ENCODE peak calls at places on chromosomes 2 and 18, in ten cellular contexts. A is testis; S is CD8-positive, alpha-beta T cell; J is mesothelial cell of epicardium; K is GM06990; P is tibial artery; O is spleen; V is HFFc6; M is RWPE1; D is lower leg skin. N is an unnamed sample.

GRCh38 chr2:25960920-25961319 is 21.4 kb downstream of the KIF3C start:
- DNase-seq in S (no peak), J (no peak), M (peak; percentile 34), O (no peak), V (peak; percentile 29), P (no peak), D (no peak), K (no peak), A (no peak), N (no peak)

GRCh38 chr2:98669675-98670074 is 61.3 kb downstream of the MGAT4A start:
- DNase-seq in P (no peak), K (no peak), O (no peak), V (no peak), J (no peak), D (no peak), A (no peak), M (no peak), S (no peak), N (no peak)

GRCh38 chr2:128644745-128645256 is 326.1 kb upstream of the HS6ST1 start:
- DNase-seq in A (peak; percentile 5), J (no peak), D (peak; percentile 42), M (no peak), K (no peak), O (peak; percentile 34), P (peak; percentile 21), V (no peak), S (peak; percentile 21), N (no peak)

GRCh38 chr18:56382541-56382940 is 255.9 kb downstream of the TXNL1 start:
- DNase-seq in S (no peak), K (no peak), O (no peak), V (no peak), A (peak; percentile 75), M (no peak), J (no peak), D (no peak), P (no peak), N (no peak)

GRCh38 chr18:31436825-31437224 is 10.7 kb upstream of the DSG3 start:
- DNase-seq in O (no peak), J (no peak), D (no peak), M (no peak), V (no peak), K (no peak), S (no peak), P (no peak), A (no peak), N (no peak)

GRCh38 chr18:36572135-36572856 is 256.5 kb downstream of the TPGS2 start:
- DNase-seq in D (no peak), P (no peak), J (no peak), M (peak; percentile 30), A (peak; percentile 72), V (peak; percentile 43), S (no peak), K (no peak), O (no peak), N (peak; percentile 49)

GRCh38 chr2:170425291-170425751 is 247.4 kb downstream of the MYO3B start:
- DNase-seq in S (no peak), J (no peak), O (no peak), M (peak; percentile 13), A (no peak), K (no peak), D (no peak), P (no peak), V (peak; percentile 0), N (no peak)

GRCh38 chr2:23230885-23231284 is 154.1 kb upstream of the KLHL29 start:
- DNase-seq in A (no peak), K (no peak), V (no peak), O (no peak), S (no peak), D (peak; percentile 29), M (no peak), J (no peak), P (no peak), N (no peak)

GRCh38 chr2:3780477-3781402 is 77.4 kb downstream of the DCDC2C start:
- DNase-seq in J (no peak), D (peak; percentile 81), K (peak; percentile 16), A (peak; percentile 77), P (no peak), S (peak; percentile 55), M (peak; percentile 24), O (peak; percentile 85), V (no peak), N (peak; percentile 55)

DNA sequence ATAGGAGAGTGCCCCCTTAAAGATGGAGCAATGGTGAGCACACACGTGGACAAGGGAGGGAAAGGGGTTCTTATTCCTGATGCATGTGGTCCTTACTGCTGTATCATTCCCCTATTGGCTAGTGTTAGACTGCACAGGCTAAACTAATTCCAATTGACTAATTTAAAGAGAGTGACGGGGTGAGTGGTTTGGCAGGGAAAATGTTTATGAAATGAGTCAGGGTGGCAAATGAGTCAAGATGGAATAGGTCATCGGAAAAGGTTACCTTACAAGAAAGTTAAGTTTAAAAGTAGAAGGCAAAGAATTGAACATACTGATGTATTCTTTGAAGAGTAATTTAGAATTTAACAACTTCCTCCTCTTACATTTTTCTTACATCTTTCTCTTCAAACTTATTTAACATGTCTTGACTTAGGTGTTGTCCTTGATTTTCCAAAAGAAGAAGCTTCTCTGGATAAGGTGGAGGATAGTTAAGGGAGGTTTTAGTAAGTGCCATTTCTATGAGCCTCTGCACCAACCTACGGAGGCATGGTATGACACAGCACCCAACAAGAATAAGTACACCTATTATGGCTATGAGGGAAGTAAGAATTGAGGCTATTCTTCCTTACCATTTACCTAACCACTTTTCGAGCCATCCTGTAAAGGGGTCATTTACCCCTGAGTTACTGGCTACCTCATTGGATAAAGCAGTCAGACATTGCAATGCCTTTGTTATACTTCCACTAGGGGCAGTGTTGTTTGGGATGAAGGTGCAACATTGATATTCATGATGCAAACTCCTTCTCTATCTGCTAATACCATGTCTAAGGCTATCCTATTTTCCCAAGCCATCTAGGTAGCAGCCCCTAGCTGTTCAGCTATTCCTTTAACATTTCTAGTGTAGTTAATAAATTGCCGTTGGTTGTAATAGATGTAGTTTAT is 1345.8 kb upstream of the LRRTM1 start:
- DNase-seq in V (no peak), M (peak; percentile 52), K (no peak), P (no peak), S (no peak), J (no peak), O (no peak), A (no peak), D (no peak), N (no peak)
- TF ChIP-seq CTCF in V (peak; percentile 35), M (no peak), K (no peak), P (no peak), S (no peak), J (no peak), O (no peak), A (no peak), D (no peak), N (peak; percentile 43)

DNA sequence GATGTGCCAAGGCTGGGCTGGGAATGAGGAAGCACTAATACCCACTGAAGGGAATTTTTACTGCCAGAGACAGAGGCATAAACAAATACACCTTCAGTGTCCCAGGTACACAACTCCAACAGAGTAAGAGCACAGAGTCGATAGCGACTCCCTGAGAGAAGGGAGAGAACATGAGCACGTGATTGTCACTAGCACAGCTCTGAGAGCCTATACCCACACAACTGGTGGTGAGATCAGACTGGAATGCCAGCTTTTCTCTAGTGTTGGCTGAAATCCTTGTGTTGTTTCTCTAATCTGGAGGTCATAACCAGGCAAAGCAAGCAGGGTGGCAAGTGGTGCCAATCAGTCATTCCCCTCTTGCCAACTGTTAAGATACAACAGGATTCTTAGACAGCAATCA is 377.2 kb downstream of the CNTNAP5 start:
- DNase-seq in S (no peak), V (no peak), O (no peak), J (no peak), P (no peak), D (no peak), K (no peak), A (no peak), M (no peak), N (no peak)
- TF ChIP-seq CTCF in S (no peak), V (no peak), O (no peak), J (no peak), P (no peak), D (no peak), K (no peak), A (no peak), M (no peak), N (no peak)

DNA sequence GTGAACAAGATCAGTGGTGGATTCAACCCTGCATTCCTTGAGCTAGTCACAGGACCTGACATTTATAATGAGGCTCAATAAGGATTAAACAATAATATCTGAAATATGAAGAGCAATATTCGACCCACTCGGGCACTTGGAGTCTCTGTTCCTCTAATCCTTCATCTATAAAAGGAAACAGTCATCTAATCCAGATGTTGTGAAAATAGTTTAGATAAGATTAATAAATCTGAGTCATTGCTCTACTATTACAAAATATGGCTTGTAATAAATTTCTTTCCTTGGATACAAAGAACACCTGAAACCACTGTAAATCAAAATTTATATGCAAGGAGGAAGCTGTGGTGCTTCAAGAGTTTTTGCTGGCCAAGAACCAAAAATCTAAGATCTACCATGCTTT is 846.9 kb upstream of the ACVR2A start:
- DNase-seq in V (no peak), M (no peak), O (no peak), P (no peak), A (no peak), D (no peak), J (no peak), K (no peak), S (no peak), N (no peak)
- TF ChIP-seq CTCF in V (no peak), M (no peak), O (no peak), P (no peak), A (no peak), D (no peak), J (no peak), K (no peak), S (no peak), N (no peak)

GRCh38 chr2:191369034-191369433 is 123.8 kb downstream of the MYO1B start:
- DNase-seq in P (no peak), V (peak; percentile 19), K (no peak), D (no peak), S (no peak), J (no peak), O (no peak), M (peak; percentile 12), A (no peak), N (no peak)
- TF ChIP-seq CTCF in P (no peak), V (peak; percentile 76), K (no peak), D (no peak), S (no peak), J (peak; percentile 23), O (peak; percentile 30), M (peak; percentile 38), A (no peak), N (peak; percentile 51)

GRCh38 chr18:66749030-66749429 is 145.1 kb upstream of the CDH19 start:
- DNase-seq in K (no peak), J (no peak), P (no peak), A (peak; percentile 26), M (no peak), O (no peak), V (no peak), D (no peak), S (no peak), N (no peak)
- TF ChIP-seq CTCF in K (no peak), J (no peak), P (no peak), A (no peak), M (no peak), O (no peak), V (no peak), D (no peak), S (no peak), N (peak; percentile 27)